ENCODE peak calls at places on chromosomes 16 and 17, in four cellular contexts. M is OCI-LY7, R is GM12864, W is fibroblast of pulmonary artery. V is an unnamed sample.

GRCh38 chr16:68130520-68130919 is 45.4 kb downstream of the NFATC3 start:
- DNase-seq in R (no peak), M (no peak), W (no peak), V (no peak)

GRCh38 chr17:57110579-57111367 is 25.7 kb downstream of the AKAP1 start:
- DNase-seq in W (no peak), M (no peak), R (no peak), V (no peak)

GRCh38 chr17:43388198-43389021 is 10.4 kb upstream of the ARL4D start:
- DNase-seq in M (peak), R (peak), W (peak), V (no peak)

GRCh38 chr16:57863434-57864160 is 61.3 kb upstream of the KIFC3 start:
- DNase-seq in W (peak), R (no peak), M (no peak), V (peak)

GRCh38 chr16:1991135-1991551 is 1.4 kb downstream of the SYNGR3 start:
- DNase-seq in W (no peak), M (peak), R (peak), V (no peak)

GRCh38 chr16:85448557-85449194 is 164.4 kb upstream of the GSE1 start:
- DNase-seq in M (peak), R (no peak), W (no peak), V (no peak)

GRCh38 chr17:77146882-77147281 is 6.1 kb downstream of the SEC14L1 start:
- DNase-seq in R (no peak), W (no peak), M (peak), V (no peak)

GRCh38 chr17:17555151-17555550 is 36.4 kb downstream of the PEMT start:
- DNase-seq in M (no peak), R (no peak), W (no peak), V (no peak)

GRCh38 chr17:15973834-15974233 is 25.7 kb downstream of the ZSWIM7 start:
- DNase-seq in W (no peak), R (no peak), M (no peak), V (no peak)

GRCh38 chr17:28897769-28898259 is 281 bp upstream of the FLOT2 start:
- DNase-seq in R (no peak), W (no peak), M (no peak), V (no peak)

GRCh38 chr16:80113876-80114574 is 426.8 kb upstream of the DYNLRB2 start:
- DNase-seq in W (no peak), R (no peak), M (no peak), V (no peak)

DNA sequence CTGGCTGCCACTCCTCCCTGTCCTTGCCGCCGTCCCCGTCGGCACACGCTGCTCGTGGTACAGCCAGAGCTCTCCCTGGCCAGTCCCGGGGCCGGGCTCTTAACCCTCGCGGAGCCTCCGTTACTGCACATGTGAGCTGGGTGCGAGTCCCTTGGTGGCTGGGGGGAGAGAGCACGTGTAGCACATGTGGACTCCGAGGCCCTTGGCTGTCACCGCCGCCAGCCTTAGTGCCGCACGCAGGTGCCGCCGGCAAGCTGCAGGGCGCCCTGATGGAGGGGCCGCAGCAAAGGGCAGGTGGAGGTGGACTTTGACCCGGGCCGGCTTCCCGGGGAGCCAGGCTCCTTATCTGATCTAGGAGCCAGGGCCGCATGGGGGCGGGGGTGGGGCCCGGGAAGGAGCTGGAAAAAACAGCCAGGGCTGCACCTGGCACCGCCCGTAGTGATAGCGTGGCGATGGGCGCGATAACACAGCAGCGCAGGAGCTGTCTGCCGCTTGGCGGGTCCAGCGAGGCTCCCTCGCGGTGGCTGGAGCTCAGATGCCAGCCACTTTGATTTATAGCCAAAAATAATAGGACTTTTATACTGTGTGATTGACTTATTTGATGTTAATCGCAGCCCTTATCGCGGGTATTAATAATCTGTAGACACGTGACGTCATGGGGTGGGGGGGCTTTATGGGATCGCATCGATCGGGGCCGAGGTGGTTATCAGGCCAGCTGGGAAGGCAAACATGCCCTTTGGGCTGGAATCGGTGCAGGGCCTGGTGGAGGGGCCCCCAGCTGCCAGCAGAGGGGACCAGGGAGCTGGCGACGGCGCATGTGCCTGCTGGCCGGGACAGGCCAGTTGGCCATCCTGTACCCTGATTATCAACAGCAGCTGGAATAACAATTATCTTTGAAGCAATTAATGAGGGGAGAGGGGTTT is 35.1 kb downstream of the ZFPM1 start:
- DNase-seq in R (no peak), W (no peak), M (no peak), V (no peak)
- TF ChIP-seq CTCF in R (no peak), W (no peak), M (no peak), V (no peak)

GRCh38 chr16:75252946-75253911 is 1.8 kb upstream of the BCAR1 start:
- DNase-seq in R (no peak), M (no peak), W (peak), V (peak)

GRCh38 chr16:75250089-75250808 is 1.2 kb downstream of the BCAR1 start:
- DNase-seq in M (no peak), W (no peak), R (no peak), V (no peak)

GRCh38 chr16:75251280-75252048 is at the start of gene BCAR1:
- DNase-seq in R (no peak), M (peak), W (peak), V (peak)

GRCh38 chr16:75250809-75251279 is 580 bp downstream of the BCAR1 start:
- DNase-seq in M (no peak), W (no peak), R (no peak), V (no peak)

GRCh38 chr16:75252049-75252864 is 833 bp upstream of the BCAR1 start:
- DNase-seq in M (no peak), R (no peak), W (no peak), V (no peak)
- H3K4me3 ChIP-seq in M (peak), R (no peak), W (peak), V (peak)

GRCh38 chr17:13194887-13195286 is 177.1 kb upstream of the ELAC2 start:
- DNase-seq in M (no peak), W (no peak), R (no peak), V (no peak)

GRCh38 chr17:13204607-13205237 is 186.9 kb upstream of the ELAC2 start:
- DNase-seq in R (no peak), M (no peak), W (no peak), V (no peak)

GRCh38 chr17:13202835-13203234 is 185.0 kb upstream of the ELAC2 start:
- DNase-seq in W (no peak), R (no peak), M (no peak), V (no peak)

GRCh38 chr17:13197586-13197985 is 179.8 kb upstream of the ELAC2 start:
- DNase-seq in R (no peak), W (no peak), M (no peak), V (no peak)

GRCh38 chr17:13199425-13199824 is 181.6 kb upstream of the ELAC2 start:
- DNase-seq in W (no peak), R (no peak), M (no peak), V (no peak)
- TF ChIP-seq CTCF in W (no peak), R (no peak), M (no peak), V (no peak)

DNA sequence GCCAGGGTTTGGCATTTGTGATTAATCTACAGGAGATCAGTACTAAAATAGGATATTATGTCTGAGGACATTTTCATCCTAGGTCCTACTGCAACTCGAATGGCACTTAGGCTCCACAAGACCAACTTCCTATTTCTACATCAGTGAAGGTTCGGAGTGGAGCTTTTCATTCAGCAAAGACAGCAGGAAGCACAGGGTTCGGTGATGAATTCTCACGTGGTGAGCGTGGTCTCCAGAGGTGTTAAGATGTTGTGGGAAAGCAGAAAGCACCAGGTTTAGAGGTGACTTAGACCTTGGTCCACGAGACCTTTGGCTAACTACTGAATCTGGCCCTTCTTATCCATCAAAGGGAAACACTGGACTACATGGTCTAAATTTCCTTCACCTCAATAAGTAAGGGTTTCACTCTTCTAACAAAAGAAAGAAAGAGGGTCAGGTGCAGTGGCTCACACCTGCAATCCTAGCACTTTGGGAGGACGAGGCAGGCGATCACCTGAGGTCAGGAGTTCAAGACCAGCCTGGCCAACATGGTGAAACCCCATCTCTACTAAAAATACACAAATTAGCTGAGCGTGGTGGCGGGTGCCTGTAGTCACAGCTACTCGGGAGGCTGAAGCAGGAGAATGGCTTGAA is 14.0 kb upstream of the HELZ start:
- DNase-seq in M (no peak), R (no peak), W (no peak), V (no peak)
- H3K4me3 ChIP-seq in M (no peak), R (no peak), W (no peak), V (no peak)

GRCh38 chr16:66275795-66276428 is 90.6 kb upstream of the CDH5 start:
- DNase-seq in R (no peak), W (peak), M (peak), V (no peak)
- TF ChIP-seq CTCF in R (peak), W (peak), M (peak), V (peak)

V was measured in AG04449.